ENCODE peak calls at places on chromosome 17, in four cellular contexts. W is A549; N is CD4-positive, CD25-positive, alpha-beta regulatory T cell; X is pancreas. H is an unnamed sample.

GRCh38 chr17:45841883-45842525 is 2.7 kb upstream of the SPPL2C start:
- DNase-seq in N (no peak), W (no peak), X (no peak), H (no peak)

GRCh38 chr17:78745407-78746088 is 36.5 kb downstream of the CYTH1 start:
- DNase-seq in X (no peak), N (peak; percentile 72), W (no peak), H (peak; percentile 53)

GRCh38 chr17:35099929-35100328 is 19.7 kb downstream of the RAD51D start:
- DNase-seq in N (no peak), W (no peak), X (no peak), H (no peak)

GRCh38 chr17:9231449-9232154 is 210.3 kb downstream of the NTN1 start:
- DNase-seq in W (no peak), N (no peak), X (no peak), H (no peak)

GRCh38 chr17:32264140-32264799 is 1.4 kb upstream of the RHBDL3 start:
- DNase-seq in N (no peak), W (peak; percentile 56), X (no peak), H (no peak)

GRCh38 chr17:68512967-68513474 is 791 bp downstream of the PRKAR1A start:
- DNase-seq in X (no peak), N (peak; percentile 28), W (peak; percentile 49), H (peak; percentile 36)

GRCh38 chr17:49633250-49633649 is 44.6 kb downstream of the SPOP start:
- DNase-seq in W (no peak), X (no peak), N (no peak), H (peak; percentile 44)

GRCh38 chr17:55784666-55785065 is 33.8 kb downstream of the PCTP start:
- DNase-seq in N (no peak), X (no peak), W (no peak), H (no peak)

DNA sequence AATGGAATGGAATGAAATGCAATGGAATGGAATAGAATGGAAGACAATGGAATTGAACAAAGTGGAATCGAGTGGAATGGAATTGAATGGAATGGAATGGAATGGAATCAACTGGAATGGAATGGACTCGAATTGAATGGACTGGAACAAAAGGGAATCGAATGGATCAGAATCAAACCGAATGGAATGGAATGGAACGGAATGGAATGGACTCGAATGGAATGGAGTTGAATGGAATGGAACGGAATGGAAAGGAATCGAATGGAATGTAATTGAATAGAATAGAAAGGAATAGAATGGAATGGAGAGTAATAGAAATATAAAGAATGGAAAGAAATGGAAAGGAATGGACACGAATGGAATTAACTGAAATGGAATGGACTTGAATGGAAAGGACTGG is 475.2 kb upstream of the WSB1 start:
- DNase-seq in N (no peak), W (no peak), X (no peak), H (no peak)
- H3K9me3 ChIP-seq in N (peaks cover 74% of the 10 kb centered on the region), W (peaks cover 64% of the 10 kb centered on the region), X (no peaks in the 10 kb centered on the region), H (peaks cover 8% of the 10 kb centered on the region)

GRCh38 chr17:62703776-62704380 is 76.4 kb downstream of the MRC2 start:
- DNase-seq in W (peak; percentile 64), N (peak; percentile 51), X (peak; percentile 78), H (peak; percentile 87)

GRCh38 chr17:62700964-62701705 is 73.7 kb downstream of the MRC2 start:
- DNase-seq in N (no peak), X (no peak), W (no peak), H (no peak)

GRCh38 chr17:62703269-62703775 is 75.9 kb downstream of the MRC2 start:
- DNase-seq in W (peak; percentile 38), X (peak; percentile 59), N (no peak), H (no peak)

GRCh38 chr17:62702746-62703268 is 75.3 kb downstream of the MRC2 start:
- DNase-seq in N (no peak), W (no peak), X (no peak), H (no peak)

GRCh38 chr17:62701706-62702085 is 74.2 kb downstream of the MRC2 start:
- DNase-seq in W (no peak), N (no peak), X (no peak), H (no peak)
- H3K4me3 ChIP-seq in W (no peak overlapping the region), N (no peak overlapping the region), X (no peak overlapping the region), H (no peak overlapping the region)

GRCh38 chr17:43352579-43352978 is 46.2 kb upstream of the ARL4D start:
- DNase-seq in N (no peak), X (no peak), W (no peak), H (no peak)
- H3K9me3 ChIP-seq in N (peaks cover 20% of the 10 kb centered on the region), X (peaks cover 3% of the 10 kb centered on the region), W (peaks cover 42% of the 10 kb centered on the region), H (no peaks in the 10 kb centered on the region)

DNA sequence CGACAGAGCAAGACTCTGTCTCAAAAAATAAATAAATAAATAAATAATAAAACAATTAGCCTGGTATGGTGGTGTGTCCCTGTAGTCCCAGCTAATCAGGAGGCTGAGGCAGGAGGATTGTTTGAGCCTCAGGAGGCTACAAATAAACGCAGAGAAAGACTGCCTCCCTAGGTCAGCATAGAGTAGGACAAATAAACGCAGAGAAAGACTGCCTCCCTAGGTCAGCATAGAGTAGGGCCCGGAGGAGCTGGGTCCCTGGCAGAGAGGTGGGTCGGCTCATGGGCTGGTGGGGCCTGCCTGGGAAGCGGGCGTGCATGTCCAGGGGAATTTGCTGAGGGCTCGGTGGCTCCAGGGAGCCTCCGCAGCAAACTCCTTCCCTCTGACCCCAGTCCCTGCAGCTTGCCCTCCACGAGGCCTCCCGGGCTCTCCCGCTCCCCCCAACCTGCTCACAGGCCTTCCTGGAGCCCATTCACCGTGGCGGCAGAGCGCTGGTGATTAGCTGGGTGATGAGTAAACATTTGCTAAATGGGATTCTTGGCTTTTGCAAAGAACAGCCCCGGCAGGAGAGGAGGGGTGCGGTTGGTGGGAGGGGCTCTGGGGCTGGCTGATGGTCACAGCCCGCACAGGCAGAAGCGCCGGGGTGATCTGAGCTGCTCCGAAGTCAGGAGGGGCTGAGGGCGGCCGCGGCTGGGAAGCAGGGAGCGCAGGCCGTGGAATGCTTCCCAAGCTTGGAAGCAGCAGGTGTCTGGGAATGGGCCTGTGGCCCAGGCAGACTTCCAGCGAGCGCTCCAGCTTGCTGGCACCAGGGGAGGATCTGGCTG is 93.2 kb downstream of the RTN4RL1 start:
- DNase-seq in X (peak; percentile 68), W (no peak), N (no peak), H (peak; percentile 54)
- H3K4me3 ChIP-seq in X (no peak overlapping the region), W (no peak overlapping the region), N (no peak overlapping the region), H (no peak overlapping the region)

DNA sequence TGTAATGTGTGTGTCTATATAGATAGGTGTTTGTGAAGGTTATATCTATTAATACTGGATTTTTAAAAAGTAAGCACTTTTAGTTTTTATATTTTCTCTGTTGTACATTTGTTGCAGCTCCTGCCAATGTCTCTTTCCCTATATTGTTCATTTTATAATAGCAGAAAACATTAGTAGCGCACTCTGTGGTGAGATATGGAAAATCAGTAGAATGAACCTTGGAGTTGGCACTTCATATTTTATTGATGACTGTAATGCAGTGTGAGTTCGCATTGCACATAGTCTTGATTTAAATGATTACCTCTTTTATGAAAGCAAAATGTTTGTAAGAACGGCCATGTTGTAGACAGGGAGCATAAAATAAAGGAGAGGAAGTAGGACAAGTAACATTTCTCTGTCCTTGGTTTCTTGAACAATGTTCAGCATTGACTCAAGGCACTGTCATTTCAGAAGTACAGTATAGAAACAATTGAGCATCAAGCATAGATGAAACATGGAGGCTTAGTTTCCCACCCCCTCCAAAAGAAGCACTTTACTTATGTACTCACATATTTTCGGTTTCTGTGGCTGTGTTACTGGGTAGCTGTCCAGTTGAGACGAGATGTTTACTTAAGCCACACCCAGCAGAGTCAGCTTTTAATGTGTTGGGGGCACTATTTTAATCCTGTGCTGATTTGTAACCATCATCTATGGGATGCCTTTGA is 74.0 kb downstream of the TANC2 start:
- DNase-seq in X (no peak), N (no peak), W (peak; percentile 29), H (peak; percentile 30)
- H3K9me3 ChIP-seq in X (no peaks in the 10 kb centered on the region), N (no peaks in the 10 kb centered on the region), W (no peaks in the 10 kb centered on the region), H (no peaks in the 10 kb centered on the region)

GRCh38 chr17:40323317-40323716 is 14.3 kb downstream of the RARA start:
- DNase-seq in W (no peak), N (no peak), X (no peak), H (peak; percentile 48)
- H3K4me3 ChIP-seq in W (no peak overlapping the region), N (peak overlapping the region; percentile 83), X (no peak overlapping the region), H (no peak overlapping the region)

DNA sequence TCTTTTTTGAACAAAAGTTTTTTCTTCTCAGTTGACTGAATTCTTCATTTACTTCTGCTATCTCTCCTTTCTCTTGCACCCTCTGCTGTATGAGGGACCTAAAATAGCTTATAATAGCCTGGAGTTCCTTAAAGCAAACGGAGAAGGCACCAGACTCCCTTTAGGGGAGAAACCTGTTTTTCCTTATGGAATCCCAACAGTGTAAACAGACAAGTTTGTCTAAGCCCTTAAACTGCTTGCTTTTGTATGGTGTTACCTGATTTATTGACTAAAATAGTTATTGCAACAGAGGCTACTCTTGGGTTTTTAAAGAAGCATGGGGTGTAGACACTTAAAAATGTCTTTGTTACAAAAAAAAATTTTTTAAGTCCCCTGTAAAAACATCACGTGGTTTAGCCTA is 12.9 kb upstream of the TRIM25 start:
- DNase-seq in N (no peak), X (no peak), W (no peak), H (no peak)
- H3K9me3 ChIP-seq in N (peaks cover 9% of the 10 kb centered on the region), X (no peaks in the 10 kb centered on the region), W (peaks cover 23% of the 10 kb centered on the region), H (peaks cover 3% of the 10 kb centered on the region)

DNA sequence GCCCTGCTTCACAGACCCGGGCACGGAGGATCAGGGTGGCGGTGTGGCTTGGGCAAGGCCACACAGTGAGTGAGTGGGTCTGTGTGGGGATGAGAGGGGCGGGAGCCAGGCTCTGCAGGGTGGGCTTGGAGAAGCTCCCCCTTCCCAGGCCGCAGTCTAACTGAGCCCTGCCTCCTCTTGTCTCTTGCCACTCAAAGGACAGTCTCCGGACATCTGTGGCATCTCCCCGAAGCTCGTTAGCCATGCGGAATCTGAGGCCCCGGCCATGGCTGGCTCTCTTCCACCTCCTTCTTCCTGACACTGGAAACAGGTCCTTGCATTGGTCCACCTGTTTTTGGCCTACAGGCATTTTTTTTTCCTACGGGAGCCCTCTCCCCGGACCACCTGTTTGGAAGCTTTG is 9.3 kb downstream of the ATP2A3 start:
- DNase-seq in N (no peak), X (no peak), W (no peak), H (no peak)
- H3K4me3 ChIP-seq in N (no peak overlapping the region), X (no peak overlapping the region), W (no peak overlapping the region), H (no peak overlapping the region)

GRCh38 chr17:48497103-48497502 is 33.7 kb downstream of the HOXB1 start:
- DNase-seq in X (no peak), W (no peak), N (no peak), H (peak; percentile 40)
- H3K9me3 ChIP-seq in X (no peaks in the 10 kb centered on the region), W (no peaks in the 10 kb centered on the region), N (no peaks in the 10 kb centered on the region), H (no peaks in the 10 kb centered on the region)

H was measured in cardiac muscle cell.